ENCODE peak calls at places on chromosomes 5 and 9, in seven cellular contexts. O, V, T, Y, X, N and D are unnamed samples.

GRCh38 chr9:134229466-134230091 is 65.2 kb upstream of the RNU6ATAC start:
- DNase-seq in X (no peak), N (no peak), T (no peak), O (no peak), V (no peak), Y (no peak), D (no peak)

GRCh38 chr5:61578858-61579503 is 246.9 kb downstream of the ZSWIM6 start:
- DNase-seq in Y (no peak), V (peak; percentile 49), O (no peak), T (no peak), X (no peak), N (no peak), D (no peak)

GRCh38 chr5:67971223-67971830 is 244.2 kb upstream of the PIK3R1 start:
- DNase-seq in T (peak; percentile 63), V (peak; percentile 79), X (peak; percentile 52), Y (no peak), O (no peak), N (peak; percentile 51), D (no peak)

GRCh38 chr9:117205806-117206205 is 209.1 kb downstream of the ASTN2 start:
- DNase-seq in O (no peak), N (no peak), V (no peak), T (no peak), X (no peak), Y (no peak), D (no peak)

GRCh38 chr5:153585616-153586015 is 95.1 kb downstream of the GRIA1 start:
- DNase-seq in T (no peak), Y (no peak), X (no peak), N (no peak), O (peak; percentile 16), V (no peak), D (no peak)

GRCh38 chr5:129904667-129905466 is 602 bp downstream of the CHSY3 start:
- DNase-seq in T (no peak), N (peak; percentile 61), V (peak; percentile 59), O (no peak), Y (peak; percentile 64), X (no peak), D (no peak)

GRCh38 chr5:132770476-132771159 is 6.4 kb downstream of the SEPTIN8 start:
- DNase-seq in Y (peak; percentile 47), V (peak; percentile 59), T (no peak), O (peak; percentile 39), N (no peak), X (no peak), D (peak; percentile 34)

GRCh38 chr5:109767997-109768396 is 78.3 kb downstream of the MAN2A1 start:
- DNase-seq in V (no peak), N (no peak), X (no peak), O (no peak), Y (no peak), T (no peak), D (no peak)

GRCh38 chr5:102200861-102201260 is 95.2 kb downstream of the SLCO4C1 start:
- DNase-seq in T (no peak), N (no peak), X (no peak), O (peak; percentile 67), Y (no peak), V (no peak), D (no peak)

GRCh38 chr5:61811052-61811451 is 479.0 kb downstream of the ZSWIM6 start:
- DNase-seq in Y (no peak), X (no peak), N (no peak), O (no peak), T (no peak), V (peak; percentile 43), D (no peak)

GRCh38 chr5:173243808-173244305 is 8.9 kb upstream of the NKX2-5 start:
- DNase-seq in V (no peak), X (no peak), O (peak; percentile 76), T (no peak), N (no peak), Y (no peak), D (no peak)

GRCh38 chr9:35691325-35691631 is 1.6 kb upstream of the TPM2 start:
- DNase-seq in N (no peak), V (no peak), Y (no peak), T (no peak), O (peak; percentile 72), X (no peak), D (no peak)
- H3K27ac ChIP-seq in N (peak overlapping the region; percentile 100), V (peak overlapping the region; percentile 89), Y (peak overlapping the region; percentile 100), T (peak overlapping the region; percentile 46), O (peak overlapping the region; percentile 95), X (peak overlapping the region; percentile 92), D (peak overlapping the region; percentile 87)

GRCh38 chr5:151158287-151158661 is 695 bp upstream of the ANXA6 start:
- DNase-seq in V (no peak), O (peak; percentile 89), Y (no peak), T (peak; percentile 65), X (no peak), N (no peak), D (no peak)

GRCh38 chr5:151164687-151165392 is 7.3 kb upstream of the ANXA6 start:
- DNase-seq in V (peak; percentile 78), T (peak; percentile 69), O (peak; percentile 87), N (peak; percentile 81), Y (peak; percentile 72), X (peak; percentile 80), D (peak; percentile 46)

GRCh38 chr5:151159649-151160373 is 2.2 kb upstream of the ANXA6 start:
- DNase-seq in O (no peak), Y (no peak), V (no peak), N (no peak), X (no peak), T (no peak), D (no peak)

GRCh38 chr5:151167022-151167421 is 9.4 kb upstream of the ANXA6 start:
- DNase-seq in N (no peak), T (no peak), O (no peak), V (no peak), X (no peak), Y (no peak), D (no peak)

GRCh38 chr5:151162794-151163193 is 5.2 kb upstream of the ANXA6 start:
- DNase-seq in X (no peak), T (peak; percentile 36), O (no peak), Y (no peak), V (no peak), N (no peak), D (no peak)
- H3K27ac ChIP-seq in X (no peak overlapping the region), T (no peak overlapping the region), O (no peak overlapping the region), Y (no peak overlapping the region), V (no peak overlapping the region), N (no peak overlapping the region), D (no peak overlapping the region)

DNA sequence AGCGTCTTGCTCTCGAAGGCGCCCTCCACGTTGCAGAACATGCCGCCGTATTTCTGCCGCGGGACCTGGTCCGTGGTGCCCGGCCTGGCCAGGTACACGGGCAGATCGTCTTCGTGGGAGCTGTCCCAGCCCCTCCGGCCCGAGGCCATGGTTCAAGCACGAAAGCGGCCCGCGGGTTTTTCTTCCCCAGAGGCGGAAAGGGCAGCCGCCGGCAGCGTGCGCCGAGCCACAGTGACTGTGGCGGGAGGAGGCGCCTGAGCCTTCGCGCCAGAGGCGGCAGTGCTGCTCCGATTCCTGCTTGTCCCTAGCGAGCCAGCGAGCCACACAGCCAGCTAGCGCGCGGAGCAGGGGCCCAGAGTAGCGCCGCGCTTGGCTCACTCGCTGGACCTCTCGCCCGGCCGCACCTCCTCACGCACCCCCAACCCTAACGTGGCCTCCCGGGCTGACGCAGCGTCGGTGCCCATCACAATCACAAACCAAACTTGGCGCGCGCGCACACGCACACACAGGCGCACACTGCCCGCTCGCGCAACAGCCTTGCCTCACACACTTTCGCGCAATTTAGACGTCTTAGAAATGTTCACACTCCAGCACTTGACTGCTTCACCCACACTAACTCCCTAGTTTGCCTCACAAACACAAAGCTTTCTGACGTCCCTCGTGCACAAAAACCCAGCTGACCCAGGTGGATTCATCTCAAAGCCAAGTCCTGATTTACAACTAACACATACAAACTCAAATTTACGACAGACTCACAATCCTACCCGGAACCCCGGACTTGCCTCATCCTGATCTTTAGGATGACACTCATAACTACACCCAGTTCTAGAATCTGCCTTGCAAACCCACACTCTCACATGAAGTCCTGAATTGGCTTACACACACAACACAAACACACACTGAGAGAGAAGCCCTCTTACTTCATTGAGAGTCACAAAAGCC is at the start of gene DPYSL3:
- DNase-seq in X (peak; percentile 78), Y (peak; percentile 86), T (peak; percentile 77), V (peak; percentile 91), N (peak; percentile 86), O (peak; percentile 84), D (peak; percentile 50)
- H3K27ac ChIP-seq in X (peak within 1 kb of the TSS; percentile 72), Y (peak within 1 kb of the TSS; percentile 65), T (peak within 1 kb of the TSS; percentile 89), V (peak within 1 kb of the TSS; percentile 50), N (peak within 1 kb of the TSS; percentile 49), O (no peak within 1 kb of the TSS), D (peak within 1 kb of the TSS; percentile 2)

GRCh38 chr9:128818839-128819715 is 777 bp downstream of the ENDOG start:
- DNase-seq in T (no peak), N (peak; percentile 75), X (peak; percentile 55), V (peak; percentile 57), O (peak; percentile 53), Y (no peak), D (peak; percentile 28)
- H3K27ac ChIP-seq in T (peak overlapping the region; percentile 36), N (peak overlapping the region; percentile 93), X (peak overlapping the region; percentile 87), V (no peak overlapping the region), O (no peak overlapping the region), Y (peak overlapping the region; percentile 34), D (no peak overlapping the region)

GRCh38 chr9:18393340-18394130 is 80.4 kb upstream of the ADAMTSL1 start:
- DNase-seq in O (peak; percentile 57), V (peak; percentile 92), T (peak; percentile 62), N (no peak), Y (no peak), X (peak; percentile 46), D (no peak)
- H3K27ac ChIP-seq in O (no peak overlapping the region), V (peak overlapping the region; percentile 65), T (peak overlapping the region; percentile 41), N (no peak overlapping the region), Y (peak overlapping the region; percentile 88), X (no peak overlapping the region), D (no peak overlapping the region)

GRCh38 chr5:13339022-13339421 is 605.5 kb downstream of the DNAH5 start:
- DNase-seq in O (no peak), X (no peak), N (no peak), V (no peak), T (no peak), Y (no peak), D (no peak)
- H3K27ac ChIP-seq in O (no peak overlapping the region), X (no peak overlapping the region), N (no peak overlapping the region), V (no peak overlapping the region), T (no peak overlapping the region), Y (no peak overlapping the region), D (no peak overlapping the region)